ENCODE peak calls at places on chromosomes 16 and 17, in six cellular contexts. N is activated naive CD4-positive, alpha-beta T cell treated with Interleukin-2 at 50 U/mL for 16 hours; T is NCI-H345; M is pancreas; F is G401; L is activated CD4-positive, alpha-beta T cell treated with anti-CD3 and anti-CD28 coated beads, Interleukin-2, amount 50 U/mL, for 1 hour. W is an unnamed sample.

GRCh38 chr17:13351046-13351445 is 250.7 kb downstream of the HS3ST3A1 start:
- DNase-seq in N (no peak), T (no peak), M (no peak), F (no peak), L (no peak), W (no peak)

GRCh38 chr17:50918071-50918932 is 52.1 kb upstream of the TOB1 start:
- DNase-seq in N (no peak), T (no peak), M (no peak), F (no peak), L (no peak), W (no peak)

GRCh38 chr17:37400505-37400904 is 6.1 kb downstream of the ACACA start:
- DNase-seq in N (no peak), T (no peak), M (no peak), F (no peak), L (no peak), W (no peak)

GRCh38 chr17:18182190-18182977 is 1.2 kb upstream of the ALKBH5 start:
- DNase-seq in N (no peak), T (no peak), M (peak), F (no peak), L (no peak), W (no peak)

GRCh38 chr16:7364054-7364407 is 31.4 kb downstream of the RBFOX1 start:
- DNase-seq in N (no peak), T (no peak), M (no peak), F (no peak), L (no peak), W (no peak)

GRCh38 chr16:56606071-56606687 is 2.2 kb upstream of the MT2A start:
- DNase-seq in N (no peak), T (no peak), M (no peak), F (no peak), L (no peak), W (peak)

GRCh38 chr16:4388275-4389021 is 16.8 kb downstream of the VASN start:
- DNase-seq in N (no peak), T (no peak), M (no peak), F (no peak), L (no peak), W (no peak)

GRCh38 chr17:869067-869466 is 86.9 kb downstream of the MRM3 start:
- DNase-seq in N (no peak), T (no peak), M (no peak), F (no peak), L (no peak), W (no peak)

GRCh38 chr17:3986939-3987335 is 22.7 kb upstream of the ATP2A3 start:
- DNase-seq in N (no peak), T (no peak), M (no peak), F (no peak), L (no peak), W (no peak)

GRCh38 chr17:55783684-55784245 is 32.9 kb downstream of the PCTP start:
- DNase-seq in N (no peak), T (no peak), M (peak), F (no peak), L (no peak), W (no peak)

GRCh38 chr16:2869502-2870064 is 11.6 kb upstream of the PRSS22 start:
- DNase-seq in N (no peak), T (no peak), M (no peak), F (no peak), L (no peak), W (no peak)

GRCh38 chr17:45086346-45086745 is 25.2 kb downstream of the NMT1 start:
- DNase-seq in N (no peak), T (no peak), M (no peak), F (no peak), L (no peak), W (no peak)

GRCh38 chr17:51869387-51869786 is 289.1 kb downstream of the CA10 start:
- DNase-seq in N (no peak), T (no peak), M (no peak), F (no peak), L (no peak), W (no peak)

GRCh38 chr17:76700627-76701470 is 9.9 kb downstream of the MXRA7 start:
- DNase-seq in N (no peak), T (no peak), M (no peak), F (peak), L (no peak), W (peak)

GRCh38 chr17:1998426-1998784 is 26.7 kb downstream of the RTN4RL1 start:
- DNase-seq in N (no peak), T (no peak), M (peak), F (no peak), L (no peak), W (no peak)

GRCh38 chr16:79764415-79765149 is 164.0 kb upstream of the MAF start:
- DNase-seq in N (no peak), T (no peak), M (no peak), F (no peak), L (no peak), W (no peak)

GRCh38 chr16:65377131-65377649 is 255.3 kb upstream of the CDH11 start:
- DNase-seq in N (no peak), T (no peak), M (no peak), F (no peak), L (no peak), W (no peak)

GRCh38 chr17:14407541-14407940 is 106.7 kb downstream of the HS3ST3B1 start:
- DNase-seq in N (no peak), T (no peak), M (no peak), F (no peak), L (no peak), W (no peak)